ENCODE peak calls at places on chromosome 21, in six cellular contexts. X is NCI-H2081; H is GM23248; V is activated CD8-positive, alpha-beta memory T cell treated with anti-CD3 and anti-CD28 coated beads for 4 hours; M is IMR-90; J is DMS 273 treated with DMSO at 0.1 percent for 48 hours. R is an unnamed sample.

GRCh38 chr21:45365608-45366241 is 39.2 kb upstream of the COL18A1 start:
- DNase-seq in M (peak), J (no peak), X (no peak), H (peak), V (no peak), R (no peak)

GRCh38 chr21:27681841-27682240 is 715.0 kb upstream of the ADAMTS5 start:
- DNase-seq in H (peak), X (no peak), V (no peak), J (no peak), M (peak), R (no peak)

GRCh38 chr21:45844181-45844580 is 137.4 kb upstream of the COL6A1 start:
- DNase-seq in J (no peak), V (no peak), X (no peak), M (no peak), H (no peak), R (no peak)

GRCh38 chr21:41726058-41726558 is 40.7 kb downstream of the RIPK4 start:
- DNase-seq in X (no peak), V (no peak), J (no peak), H (no peak), M (no peak), R (no peak)

GRCh38 chr21:16116798-16117197 is 387.0 kb downstream of the USP25 start:
- DNase-seq in X (no peak), H (peak), J (no peak), M (peak), V (no peak), R (no peak)

GRCh38 chr21:43269461-43269860 is 100.7 kb downstream of the CRYAA start:
- DNase-seq in M (no peak), V (no peak), X (no peak), H (no peak), J (no peak), R (no peak)

GRCh38 chr21:45139473-45139872 is 65.1 kb downstream of the ADARB1 start:
- DNase-seq in M (no peak), X (no peak), V (no peak), H (no peak), J (no peak), R (no peak)

GRCh38 chr21:31293986-31294385 is 50.1 kb downstream of the TIAM1 start:
- DNase-seq in X (no peak), J (no peak), V (peak), M (peak), H (peak), R (no peak)

GRCh38 chr21:42637602-42638041 is 15.8 kb upstream of the PDE9A start:
- DNase-seq in X (no peak), V (no peak), H (no peak), J (no peak), M (no peak), R (no peak)

GRCh38 chr21:32886339-32886738 is 114.8 kb upstream of the PAXBP1 start:
- DNase-seq in V (no peak), X (no peak), J (no peak), M (no peak), H (no peak), R (no peak)

GRCh38 chr21:26966978-26967913 is at the start of gene ADAMTS5:
- DNase-seq in X (no peak), V (no peak), H (peak), M (peak), J (no peak), R (no peak)

GRCh38 chr21:36691539-36692124 is 7.3 kb upstream of the SIM2 start:
- DNase-seq in M (peak), H (no peak), X (peak), J (no peak), V (no peak), R (no peak)

GRCh38 chr21:45533731-45534571 is 8.3 kb downstream of the SLC19A1 start:
- DNase-seq in V (no peak), J (no peak), X (no peak), M (no peak), H (no peak), R (no peak)

GRCh38 chr21:36709868-36710728 is 11.2 kb downstream of the SIM2 start:
- DNase-seq in H (no peak), V (no peak), X (no peak), M (no peak), J (no peak), R (no peak)

GRCh38 chr21:41848971-41849580 is 30.1 kb downstream of the PRDM15 start:
- DNase-seq in V (no peak), H (no peak), X (no peak), M (no peak), J (no peak), R (no peak)

GRCh38 chr21:25691931-25692330 is 42.8 kb downstream of the ATP5PF start:
- DNase-seq in M (peak), H (no peak), V (no peak), J (no peak), X (no peak), R (no peak)

GRCh38 chr21:18803624-18804023 is 400.0 kb upstream of the TMPRSS15 start:
- DNase-seq in M (no peak), J (no peak), X (no peak), H (no peak), V (no peak), R (no peak)

GRCh38 chr21:28615276-28615675 is 377.4 kb downstream of the LTN1 start:
- DNase-seq in M (peak), H (peak), V (no peak), X (no peak), J (no peak), R (no peak)

GRCh38 chr21:29343517-29343916 is 44.8 kb downstream of the BACH1 start:
- DNase-seq in X (no peak), M (peak), H (peak), J (no peak), V (no peak), R (no peak)

GRCh38 chr21:42849759-42850412 is 29.5 kb downstream of the WDR4 start:
- DNase-seq in H (no peak), X (no peak), M (no peak), J (no peak), V (no peak), R (no peak)

GRCh38 chr21:33212159-33212851 is 17.4 kb upstream of the IFNAR2 start:
- DNase-seq in J (no peak), X (no peak), M (peak), V (no peak), H (peak), R (no peak)

GRCh38 chr21:38277501-38278111 is 20.8 kb downstream of the KCNJ15 start:
- DNase-seq in H (peak), V (no peak), X (no peak), M (peak), J (no peak), R (no peak)

GRCh38 chr21:42737969-42738590 is 84.7 kb downstream of the PDE9A start:
- DNase-seq in V (no peak), J (no peak), X (no peak), M (no peak), H (no peak), R (no peak)

GRCh38 chr21:41302976-41303375 is 13.6 kb upstream of the FAM3B start:
- DNase-seq in V (no peak), H (no peak), X (no peak), J (no peak), M (no peak), R (no peak)

GRCh38 chr21:45404726-45405270 is at the start of gene COL18A1:
- DNase-seq in H (peak), M (peak), V (no peak), X (no peak), J (no peak), R (no peak)

GRCh38 chr21:43270800-43271261 is 102.0 kb downstream of the CRYAA start:
- DNase-seq in V (no peak), H (peak), X (no peak), M (no peak), J (no peak), R (no peak)

R was measured in thoracic aorta.